ENCODE peak calls at places on chromosomes 5 and 9, in nine cellular contexts. C is CD4-positive, alpha-beta memory T cell; P is CD4-positive, CD25-positive, alpha-beta regulatory T cell; H is A673; Q is ovary; U is CD8-positive, alpha-beta memory T cell; T is Peyer's patch; I is naive thymus-derived CD4-positive, alpha-beta T cell; X is WERI-Rb-1. M is an unnamed sample. For H3K27me3, the result is how much of the 10 kb centered on the place peaks cover.

GRCh38 chr9:72932669-72933068 is 20.2 kb downstream of the ALDH1A1 start:
- DNase-seq in C (no peak), P (no peak), H (no peak), Q (no peak), U (no peak), T (no peak), I (no peak), X (no peak), M (no peak)

GRCh38 chr5:1053391-1054017 is 44.9 kb downstream of the NKD2 start:
- DNase-seq in C (no peak), P (no peak), H (no peak), Q (no peak), U (no peak), T (no peak), I (no peak), X (no peak), M (no peak)

GRCh38 chr9:121569266-121569648 is 69.6 kb upstream of the GGTA1 start:
- DNase-seq in C (no peak), P (no peak), H (no peak), Q (no peak), U (no peak), T (no peak), I (no peak), X (no peak), M (no peak)

GRCh38 chr5:41921874-41922273 is 3.2 kb upstream of the FBXO4 start:
- DNase-seq in C (no peak), P (no peak), H (peak), Q (no peak), U (no peak), T (no peak), I (no peak), X (no peak), M (no peak)

GRCh38 chr5:76585783-76586217 is 37.4 kb downstream of the F2RL2 start:
- DNase-seq in C (no peak), P (no peak), H (no peak), Q (no peak), U (no peak), T (no peak), I (no peak), X (no peak), M (no peak)

GRCh38 chr9:122498883-122499288 is 11.7 kb upstream of the OR1J2 start:
- DNase-seq in C (no peak), P (peak), H (peak), Q (no peak), U (no peak), T (no peak), I (peak), X (peak), M (peak)

GRCh38 chr9:95927288-95928004 is 52.0 kb downstream of the ERCC6L2 start:
- DNase-seq in C (no peak), P (no peak), H (no peak), Q (no peak), U (no peak), T (no peak), I (no peak), X (no peak), M (no peak)

GRCh38 chr5:175354961-175355360 is 89.0 kb downstream of the DRD1 start:
- DNase-seq in C (no peak), P (no peak), H (no peak), Q (no peak), U (no peak), T (no peak), I (no peak), X (no peak), M (peak)

GRCh38 chr9:15306068-15306756 is 804 bp downstream of the TTC39B start:
- DNase-seq in C (peak), P (peak), H (no peak), Q (peak), U (peak), T (peak), I (peak), X (no peak), M (peak)

GRCh38 chr5:152288499-152288898 is 116.6 kb downstream of the NMUR2 start:
- DNase-seq in C (no peak), P (no peak), H (no peak), Q (peak), U (no peak), T (no peak), I (no peak), X (no peak), M (no peak)

GRCh38 chr5:139482050-139482889 is at the start of gene STING1:
- DNase-seq in C (peak), P (peak), H (peak), Q (peak), U (peak), T (peak), I (peak), X (no peak), M (peak)

GRCh38 chr5:35963381-35963843 is 25.0 kb upstream of the CAPSL start:
- DNase-seq in C (no peak), P (no peak), H (peak), Q (no peak), U (no peak), T (no peak), I (no peak), X (peak), M (peak)

DNA sequence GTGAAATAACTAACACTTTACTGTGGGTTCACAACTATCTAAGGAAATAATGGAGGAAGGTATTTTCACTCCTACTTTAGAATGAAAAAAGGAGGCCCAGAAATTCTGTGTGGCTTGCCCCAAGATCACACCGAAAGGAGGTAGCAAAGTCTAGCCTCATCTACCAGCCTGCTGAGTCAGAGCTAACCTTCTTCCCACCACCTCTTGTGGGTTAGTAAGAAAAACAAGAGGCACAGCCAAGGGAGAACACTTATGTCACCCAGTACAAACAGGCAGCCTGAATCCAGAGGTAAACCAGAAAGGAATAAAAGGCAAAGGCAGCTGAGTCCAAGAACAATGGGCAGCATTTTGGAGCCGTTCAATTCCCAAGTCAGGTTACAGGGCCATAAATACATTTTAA is 91.9 kb upstream of the RASEF start:
- DNase-seq in C (no peak), P (no peak), H (no peak), Q (no peak), U (no peak), T (no peak), I (no peak), X (no peak), M (no peak)
- H3K27ac ChIP-seq in C (no peak), P (no peak), H (no peak), Q (no peak), U (no peak), T (no peak), I (no peak), X (no peak), M (no peak)

DNA sequence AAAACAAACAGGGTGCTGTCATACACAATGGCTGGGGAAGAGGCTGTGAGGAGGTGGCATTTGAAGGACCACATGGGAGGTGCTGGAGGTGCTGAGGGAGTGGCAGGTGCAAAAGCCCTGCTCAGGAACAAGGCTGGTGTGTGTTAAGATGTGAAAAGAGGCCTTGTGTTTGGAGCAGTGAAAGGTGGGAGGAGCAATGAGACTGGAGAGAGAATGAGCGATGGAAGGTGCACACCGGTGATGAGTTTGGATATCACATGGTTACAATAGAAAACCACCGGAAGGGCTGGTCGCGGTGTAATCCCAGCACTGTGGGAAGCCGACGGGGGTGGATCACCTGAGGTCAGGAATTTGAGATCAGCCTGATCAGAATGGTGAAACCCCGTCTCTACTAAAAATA is 9.2 kb upstream of the FIBCD1 start:
- DNase-seq in C (no peak), P (no peak), H (no peak), Q (no peak), U (no peak), T (no peak), I (no peak), X (no peak), M (no peak)
- H3K27me3 ChIP-seq in C (under half), P (under half), H (under half), Q (under half), U (under half), T (under half), I (under half), X (under half), M (under half)

GRCh38 chr5:170484459-170484831 is 19.4 kb upstream of the KCNIP1 start:
- DNase-seq in C (no peak), P (no peak), H (no peak), Q (no peak), U (no peak), T (no peak), I (no peak), X (no peak), M (no peak)
- H3K27ac ChIP-seq in C (no peak), P (no peak), H (no peak), Q (no peak), U (no peak), T (no peak), I (no peak), X (no peak), M (no peak)

DNA sequence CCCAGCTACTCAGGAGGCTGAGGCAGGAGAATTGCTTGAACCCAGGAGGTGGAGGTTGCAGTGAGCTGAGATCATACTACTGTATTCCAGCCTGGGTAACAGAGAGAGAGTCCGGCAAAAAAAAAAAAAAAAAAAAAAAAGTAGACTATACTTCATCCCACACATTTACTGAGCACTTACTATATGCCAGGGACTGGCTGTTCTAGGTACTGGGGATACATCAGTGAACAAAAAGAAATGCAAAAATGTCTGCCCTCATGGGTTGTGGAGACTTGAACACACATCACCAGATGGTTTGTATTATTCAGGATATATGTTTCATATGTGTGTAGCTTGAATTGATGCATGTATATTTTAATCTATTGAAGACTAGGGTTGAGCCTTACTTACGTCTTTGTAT is 2.9 kb upstream of the LHFPL2 start:
- DNase-seq in C (no peak), P (no peak), H (no peak), Q (no peak), U (no peak), T (no peak), I (no peak), X (no peak), M (no peak)
- H3K27me3 ChIP-seq in C (under half), P (under half), H (under half), Q (under half), U (under half), T (under half), I (under half), X (under half), M (under half)

DNA sequence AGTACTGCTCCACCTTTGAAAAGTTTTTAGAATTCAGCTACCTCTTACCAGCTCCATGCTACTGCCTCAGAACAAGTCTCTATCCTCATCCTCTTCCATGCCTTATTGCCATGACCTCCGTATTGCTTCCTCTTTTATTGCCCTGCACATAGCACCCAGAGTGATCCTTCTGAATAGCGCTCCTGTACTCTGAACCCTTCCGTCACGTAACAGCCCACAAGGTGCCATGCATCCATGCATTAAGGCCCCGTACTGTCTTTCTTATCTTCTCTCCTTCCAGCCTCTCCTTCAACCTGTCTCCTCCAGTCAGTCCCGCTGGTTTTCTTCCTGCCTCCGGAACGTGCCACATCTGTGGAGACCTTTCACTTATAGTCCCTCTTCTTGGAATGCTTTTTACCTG is 273.3 kb upstream of the SEMA6A start:
- DNase-seq in C (no peak), P (no peak), H (no peak), Q (no peak), U (no peak), T (peak), I (no peak), X (no peak), M (no peak)
- H3K27ac ChIP-seq in C (no peak), P (no peak), H (no peak), Q (no peak), U (no peak), T (no peak), I (no peak), X (no peak), M (no peak)

GRCh38 chr9:108588246-108588645 is 267.5 kb downstream of the ACTL7B start:
- DNase-seq in C (no peak), P (no peak), H (peak), Q (no peak), U (no peak), T (no peak), I (no peak), X (no peak), M (no peak)
- H3K27me3 ChIP-seq in C (under half), P (under half), H (under half), Q (under half), U (under half), T (under half), I (under half), X (under half), M (under half)

GRCh38 chr9:92726348-92726747 is 38.3 kb downstream of the BICD2 start:
- DNase-seq in C (no peak), P (no peak), H (no peak), Q (no peak), U (no peak), T (no peak), I (no peak), X (no peak), M (no peak)
- H3K27ac ChIP-seq in C (no peak), P (no peak), H (no peak), Q (no peak), U (no peak), T (no peak), I (no peak), X (peak), M (peak)

DNA sequence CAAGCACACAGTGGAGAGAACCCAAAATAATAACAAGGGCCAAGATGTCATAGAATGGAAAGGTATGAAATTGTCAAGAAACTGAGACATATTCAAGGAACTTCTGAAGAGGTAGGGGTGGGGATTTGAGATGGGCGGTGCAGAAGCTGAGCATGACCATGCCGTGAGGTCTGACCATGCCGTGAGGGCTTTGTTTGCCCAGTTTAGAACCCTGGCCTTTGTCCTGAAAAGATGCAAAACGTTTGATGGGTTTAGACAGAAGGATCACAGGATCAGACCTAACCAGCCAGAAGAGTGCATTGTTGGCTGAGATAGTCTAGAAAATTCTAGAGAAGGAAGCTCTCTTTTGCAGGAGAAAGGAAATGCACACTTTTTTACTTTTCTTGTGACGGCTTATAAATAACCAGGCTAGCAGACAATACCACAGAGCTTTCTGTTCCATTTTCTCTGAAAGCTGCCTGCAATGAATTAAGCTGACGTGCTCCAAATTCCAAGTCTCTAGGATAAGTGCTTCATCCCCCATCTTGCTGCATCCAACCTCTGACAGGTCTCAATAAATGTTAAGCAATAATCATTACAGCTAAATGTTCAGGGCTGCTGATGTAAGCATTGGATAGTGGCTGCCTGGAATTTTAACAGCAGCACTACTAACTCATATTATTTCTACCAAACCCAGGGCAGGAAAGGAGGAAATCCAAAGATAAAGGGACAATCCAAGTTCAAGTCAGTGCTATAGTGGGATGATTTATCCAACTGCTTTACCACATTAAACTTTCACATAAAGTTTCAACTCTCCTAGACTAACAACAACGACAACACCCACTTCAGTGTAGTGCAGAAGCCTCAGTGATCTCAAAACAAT is 111.0 kb upstream of the IL6ST start:
- DNase-seq in C (no peak), P (no peak), H (no peak), Q (no peak), U (no peak), T (no peak), I (no peak), X (no peak), M (no peak)
- H3K27me3 ChIP-seq in C (under half), P (under half), H (under half), Q (under half), U (under half), T (under half), I (under half), X (under half), M (under half)

DNA sequence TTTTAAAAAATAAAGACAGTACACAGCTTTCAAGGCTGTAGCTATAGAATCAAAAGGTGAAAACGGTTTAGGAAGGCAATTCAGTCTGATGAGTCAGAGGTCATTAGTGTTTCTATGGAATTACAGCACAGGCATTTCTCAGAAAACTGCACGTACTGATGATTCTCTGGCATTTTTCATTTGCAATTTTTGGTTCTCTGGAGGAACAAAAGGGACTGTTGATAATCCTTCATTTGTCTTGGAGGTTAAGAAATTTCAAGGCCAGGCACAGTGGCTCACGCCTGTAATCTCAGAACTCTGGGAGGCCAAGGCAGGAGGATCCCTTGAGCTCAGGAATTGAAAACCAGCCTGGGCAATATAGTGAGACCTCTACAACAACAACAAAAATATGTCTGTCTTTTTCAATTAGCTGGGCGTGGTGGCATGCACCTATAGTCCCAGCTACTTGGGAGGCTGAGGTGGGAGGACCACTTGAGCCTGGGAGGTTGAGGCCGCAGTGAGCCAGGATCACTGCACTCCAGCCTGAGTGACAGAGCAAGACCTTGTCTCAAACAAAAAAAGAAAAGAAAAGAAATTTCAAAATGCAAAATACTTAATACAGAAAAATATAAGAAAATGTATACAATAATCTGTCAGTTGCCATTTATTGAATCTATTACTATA is 27.3 kb downstream of the NR6A1 start:
- DNase-seq in C (no peak), P (no peak), H (no peak), Q (no peak), U (no peak), T (no peak), I (no peak), X (no peak), M (no peak)
- H3K27ac ChIP-seq in C (no peak), P (no peak), H (no peak), Q (no peak), U (peak), T (no peak), I (no peak), X (no peak), M (no peak)

GRCh38 chr5:6449465-6450158 is 953 bp downstream of the UBE2QL1 start:
- DNase-seq in C (no peak), P (no peak), H (peak), Q (no peak), U (no peak), T (no peak), I (no peak), X (no peak), M (no peak)
- H3K27me3 ChIP-seq in C (under half), P (under half), H (under half), Q (under half), U (under half), T (under half), I (under half), X (under half), M (under half)

M was measured in SJCRH30.